ENCODE peak calls at places on chromosomes 6 and 20, in four cellular contexts. N is K562, O is GM12878, W is HepG2. I is an unnamed sample.
A peak's percentile ranks its signal among the peaks of the same experiment; 100 is the strongest.

GRCh38 chr20:23508896-23509579 is 18.1 kb downstream of the CST8 start:
- DNase-seq in W (no peak), N (no peak), O (no peak), I (no peak)

GRCh38 chr20:16518068-16518783 is 55.0 kb downstream of the KIF16B start:
- DNase-seq in N (peak; percentile 23), O (no peak), W (peak; percentile 60), I (peak; percentile 52)

GRCh38 chr6:48826884-48827701 is 636.0 kb downstream of the MMUT start:
- DNase-seq in W (no peak), O (no peak), N (no peak), I (no peak)

GRCh38 chr6:137117605-137118004 is 55.8 kb downstream of the IL22RA2 start:
- DNase-seq in O (no peak), W (no peak), N (no peak), I (no peak)

GRCh38 chr6:122033564-122034181 is 365.8 kb upstream of the HSF2 start:
- DNase-seq in N (peak; percentile 18), W (peak; percentile 55), O (no peak), I (no peak)

GRCh38 chr6:135488023-135488422 is 9.5 kb downstream of the AHI1 start:
- DNase-seq in N (no peak), W (no peak), O (no peak), I (no peak)

GRCh38 chr20:45857836-45858250 is 429 bp downstream of the ZSWIM3 start:
- DNase-seq in O (peak; percentile 31), N (peak; percentile 80), W (no peak), I (peak; percentile 55)

GRCh38 chr6:153032255-153032882 is 29.9 kb upstream of the MTRF1L start:
- DNase-seq in N (no peak), O (no peak), W (peak; percentile 22), I (no peak)

GRCh38 chr20:62214067-62214466 is 6.0 kb downstream of the HRH3 start:
- DNase-seq in N (no peak), O (no peak), W (no peak), I (no peak)

GRCh38 chr6:73955800-73956199 is 259.8 kb downstream of the CD109 start:
- DNase-seq in O (no peak), N (no peak), W (no peak), I (no peak)

GRCh38 chr6:148273962-148274752 is 68.5 kb upstream of the SASH1 start:
- DNase-seq in O (no peak), N (no peak), W (no peak), I (no peak)

GRCh38 chr6:72619883-72620696 is 1.8 kb upstream of the KCNQ5 start:
- DNase-seq in N (peak; percentile 47), O (peak; percentile 65), W (no peak), I (peak; percentile 36)

GRCh38 chr6:156779206-156780116 is 2.3 kb downstream of the ARID1B start:
- DNase-seq in N (peak; percentile 62), W (peak; percentile 31), O (no peak), I (peak; percentile 38)

GRCh38 chr6:90663873-90664272 is 77.0 kb upstream of the MAP3K7 start:
- DNase-seq in O (no peak), N (no peak), W (no peak), I (no peak)

GRCh38 chr6:125794342-125795137 is 3.8 kb downstream of the NCOA7 start:
- DNase-seq in N (no peak), O (no peak), W (no peak), I (no peak)

GRCh38 chr20:19847383-19847782 is 89.3 kb downstream of the RIN2 start:
- DNase-seq in O (no peak), N (no peak), W (no peak), I (no peak)

GRCh38 chr6:80338201-80338836 is 231.8 kb downstream of the BCKDHB start:
- DNase-seq in W (peak; percentile 47), N (peak; percentile 71), O (no peak), I (peak; percentile 86)

GRCh38 chr6:2403546-2403945 is 158.1 kb upstream of the GMDS start:
- DNase-seq in O (no peak), W (no peak), N (no peak), I (no peak)

GRCh38 chr6:26044140-26045045 is 42.8 kb upstream of the HFE start:
- DNase-seq in W (peak; percentile 86), N (no peak), O (no peak), I (no peak)

GRCh38 chr6:153024401-153025017 is 22.0 kb upstream of the MTRF1L start:
- DNase-seq in W (peak; percentile 75), O (peak; percentile 45), N (peak; percentile 71), I (peak; percentile 36)

GRCh38 chr20:10119336-10119735 is 84.5 kb downstream of the ANKEF1 start:
- DNase-seq in N (no peak), W (no peak), O (no peak), I (no peak)

GRCh38 chr6:124131259-124131658 is 327.6 kb downstream of the NKAIN2 start:
- DNase-seq in N (no peak), W (peak; percentile 62), O (no peak), I (no peak)

GRCh38 chr6:152338335-152339125 is 298.6 kb downstream of the SYNE1 start:
- DNase-seq in N (peak; percentile 41), W (peak; percentile 23), O (no peak), I (peak; percentile 52)

GRCh38 chr6:153012856-153013255 is 10.3 kb upstream of the MTRF1L start:
- DNase-seq in O (no peak), N (no peak), W (no peak), I (no peak)

GRCh38 chr6:145015739-145016558 is 719.4 kb downstream of the EPM2A start:
- DNase-seq in W (no peak), N (no peak), O (peak; percentile 11), I (no peak)

GRCh38 chr6:44178424-44179071 is 19.9 kb downstream of the CAPN11 start:
- DNase-seq in W (no peak), N (no peak), O (no peak), I (no peak)

GRCh38 chr6:147448212-147448611 is 60.3 kb upstream of the SAMD5 start:
- DNase-seq in W (no peak), N (no peak), O (no peak), I (peak; percentile 93)

GRCh38 chr20:46573788-46574581 is 23.5 kb upstream of the OCSTAMP start:
- DNase-seq in W (no peak), N (no peak), O (no peak), I (no peak)

GRCh38 chr6:149696904-149697303 is 21.0 kb downstream of the LATS1 start:
- DNase-seq in W (no peak), O (no peak), N (no peak), I (no peak)
- TF ChIP-seq ETV6 in W (no peak), O (no peak), N (no peak), I (no peak)

GRCh38 chr6:20433321-20433720 is 31.6 kb downstream of the E2F3 start:
- DNase-seq in O (no peak), W (no peak), N (no peak), I (no peak)
- TF ChIP-seq ETV6 in O (no peak), W (no peak), N (no peak), I (no peak)

GRCh38 chr6:114559419-114559818 is 216.6 kb upstream of the HS3ST5 start:
- DNase-seq in N (no peak), O (no peak), W (no peak), I (no peak)
- TF ChIP-seq ETV6 in N (no peak), O (no peak), W (no peak), I (no peak)

GRCh38 chr6:35810831-35811698 is 5.9 kb downstream of the LHFPL5 start:
- DNase-seq in W (peak; percentile 30), N (no peak), O (no peak), I (no peak)

GRCh38 chr6:35804996-35805736 is at the start of gene LHFPL5:
- DNase-seq in W (peak; percentile 32), N (peak; percentile 99), O (no peak), I (peak; percentile 84)

GRCh38 chr6:35811699-35811995 is 6.5 kb downstream of the LHFPL5 start:
- DNase-seq in W (no peak), O (no peak), N (no peak), I (no peak)

DNA sequence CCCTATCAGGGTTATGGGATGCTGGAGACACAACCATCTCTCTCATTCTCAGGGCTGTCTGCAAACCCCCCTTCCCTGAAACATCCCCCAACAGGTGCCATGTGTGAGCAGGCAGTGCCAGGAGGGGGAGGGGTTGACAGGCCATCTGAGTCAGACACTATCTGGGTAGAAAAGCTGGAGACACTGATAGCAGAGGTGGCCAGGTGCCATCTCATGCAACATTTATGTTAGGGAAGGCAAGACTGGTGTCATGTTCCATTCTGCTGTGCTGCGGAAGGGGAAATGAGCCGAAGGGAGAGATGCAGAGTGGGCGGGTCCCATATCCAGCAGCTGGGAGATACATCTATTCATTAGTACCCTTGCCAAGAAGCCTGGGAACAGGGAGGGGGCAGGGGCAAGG is 3.5 kb downstream of the LHFPL5 start:
- DNase-seq in W (no peak), O (no peak), N (no peak), I (peak; percentile 25)
- TF ChIP-seq ETV6 in W (no peak), O (no peak), N (no peak), I (no peak)

GRCh38 chr20:39165099-39165498 is 203.0 kb downstream of the DHX35 start:
- DNase-seq in O (no peak), W (no peak), N (no peak), I (no peak)
- TF ChIP-seq ETV6 in O (no peak), W (no peak), N (no peak), I (no peak)

DNA sequence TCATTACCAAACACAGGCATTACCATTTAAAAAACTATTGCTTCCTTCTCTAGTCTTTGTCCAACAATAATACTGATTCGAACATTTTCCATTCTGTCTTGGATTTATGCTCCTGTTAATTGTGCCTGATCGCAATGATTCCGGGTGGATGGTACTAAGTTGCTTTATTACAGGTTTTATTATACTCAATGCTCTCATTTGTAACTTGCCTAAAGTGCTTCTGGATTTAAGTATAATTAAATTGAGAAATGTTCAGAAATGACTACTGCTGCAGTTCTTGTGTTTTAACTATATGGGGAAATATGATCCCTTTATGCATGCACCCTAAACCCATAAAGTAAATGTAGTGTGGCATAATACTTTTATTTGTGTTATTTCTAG is 7.2 kb downstream of the TFAP2A start:
- DNase-seq in O (no peak), W (no peak), N (no peak), I (no peak)
- TF ChIP-seq ETV6 in O (no peak), W (no peak), N (no peak), I (no peak)

I was measured in WTC11.